ENCODE peak calls at places on chromosomes 3 and 15, in four cellular contexts. T, B, F and R are unnamed samples.

GRCh38 chr3:64222501-64222900 is 2.8 kb downstream of the PRICKLE2 start:
- DNase-seq in F (no peak), T (no peak), B (no peak), R (no peak)

GRCh38 chr3:143188881-143189280 is 69.3 kb downstream of the CHST2 start:
- DNase-seq in F (no peak), B (no peak), T (no peak), R (no peak)

GRCh38 chr15:63950911-63951481 is 95.3 kb downstream of the DAPK2 start:
- DNase-seq in B (no peak), T (no peak), F (no peak), R (no peak)

GRCh38 chr3:36196058-36196457 is 184.2 kb upstream of the STAC start:
- DNase-seq in B (no peak), F (no peak), T (no peak), R (no peak)

GRCh38 chr15:91783001-91783400 is 70.5 kb upstream of the SLCO3A1 start:
- DNase-seq in F (no peak), B (no peak), T (no peak), R (no peak)

GRCh38 chr3:99429501-99429900 is 208.9 kb upstream of the COL8A1 start:
- DNase-seq in B (no peak), F (no peak), T (no peak), R (no peak)

GRCh38 chr15:38714309-38715072 is 149.9 kb upstream of the RASGRP1 start:
- DNase-seq in B (no peak), F (no peak), T (no peak), R (no peak)

GRCh38 chr3:127799476-127800222 is 22.7 kb downstream of the MGLL start:
- DNase-seq in B (no peak), F (no peak), T (no peak), R (no peak)

GRCh38 chr3:104190681-104191080 is 1176.0 kb upstream of the ALCAM start:
- DNase-seq in T (no peak), B (no peak), F (no peak), R (no peak)

GRCh38 chr3:20013396-20013795 is 1.3 kb upstream of the PP2D1 start:
- DNase-seq in B (no peak), F (no peak), T (no peak), R (no peak)

GRCh38 chr15:89367485-89368451 is 33.1 kb upstream of the POLG start:
- DNase-seq in B (no peak), T (peak), F (no peak), R (no peak)

GRCh38 chr3:44342191-44342790 is 3.7 kb downstream of the TCAIM start:
- DNase-seq in T (no peak), B (no peak), F (no peak), R (no peak)

GRCh38 chr3:24088782-24089181 is 143.7 kb downstream of the NR1D2 start:
- DNase-seq in B (peak), F (no peak), T (no peak), R (no peak)

GRCh38 chr3:194255252-194256039 is 95.7 kb downstream of the CPN2 start:
- DNase-seq in B (peak), T (peak), F (peak), R (no peak)

GRCh38 chr3:195043612-195044144 is 227.3 kb downstream of the XXYLT1 start:
- DNase-seq in B (no peak), F (no peak), T (no peak), R (no peak)

GRCh38 chr3:53195602-53196574 is 34.9 kb downstream of the PRKCD start:
- DNase-seq in T (peak), F (no peak), B (no peak), R (peak)

GRCh38 chr15:63156708-63157065 is 590 bp downstream of the RPS27L start:
- DNase-seq in B (peak), T (no peak), F (no peak), R (no peak)

GRCh38 chr3:50355829-50356552 is 3.3 kb downstream of the TMEM115 start:
- DNase-seq in T (peak), B (no peak), F (no peak), R (no peak)

GRCh38 chr3:109973733-109974132 is 636.4 kb upstream of the DPPA4 start:
- DNase-seq in B (no peak), T (no peak), F (no peak), R (no peak)

GRCh38 chr3:147793841-147794240 is 384.7 kb downstream of the ZIC1 start:
- DNase-seq in T (no peak), B (no peak), F (no peak), R (no peak)

GRCh38 chr3:115040673-115041286 is 106.3 kb downstream of the ZBTB20 start:
- DNase-seq in T (no peak), B (peak), F (peak), R (peak)

GRCh38 chr3:10189557-10190374 is 25.0 kb downstream of the IRAK2 start:
- DNase-seq in F (peak), T (no peak), B (no peak), R (no peak)

GRCh38 chr3:115399751-115400150 is 223.6 kb upstream of the GAP43 start:
- DNase-seq in F (no peak), B (no peak), T (no peak), R (peak)

GRCh38 chr15:23853291-23853690 is 166.2 kb upstream of the NDN start:
- DNase-seq in B (no peak), T (no peak), F (no peak), R (no peak)

GRCh38 chr3:141738636-141739363 is 702 bp downstream of the RNF7 start:
- DNase-seq in F (no peak), B (no peak), T (no peak), R (no peak)

GRCh38 chr15:70412717-70413266 is 315.1 kb upstream of the TLE3 start:
- DNase-seq in F (no peak), T (no peak), B (no peak), R (no peak)

GRCh38 chr3:64078966-64079365 is 55.7 kb upstream of the PSMD6 start:
- DNase-seq in F (no peak), T (no peak), B (no peak), R (no peak)

GRCh38 chr15:84810073-84810840 is 6.9 kb upstream of the ALPK3 start:
- DNase-seq in T (no peak), F (no peak), B (no peak), R (no peak)

GRCh38 chr3:157487339-157487738 is 15.9 kb downstream of the VEPH1 start:
- DNase-seq in T (no peak), F (no peak), B (no peak), R (no peak)

GRCh38 chr15:79294075-79294474 is 11.6 kb downstream of the ANKRD34C start:
- DNase-seq in F (no peak), T (no peak), B (no peak), R (no peak)
- TF ChIP-seq YY1 in F (no peak), T (no peak), B (no peak), R (no peak)

DNA sequence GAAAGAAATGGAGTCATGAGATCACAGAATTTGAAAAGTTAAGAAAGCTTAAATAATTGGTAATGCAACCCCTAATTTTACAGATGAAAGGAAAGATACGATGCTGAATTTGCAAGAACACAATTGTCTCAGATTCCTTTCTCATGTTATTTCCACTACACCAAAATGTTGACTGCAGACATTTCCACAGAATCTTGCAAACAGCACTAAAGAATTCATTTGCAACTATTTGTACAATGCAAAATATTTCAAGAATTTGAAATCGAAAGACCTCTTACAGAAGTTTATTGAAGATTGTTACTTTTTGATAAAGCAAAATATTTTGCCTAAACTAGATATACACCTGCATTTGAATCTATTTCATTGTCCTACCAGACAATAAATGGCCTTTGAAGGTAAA is 194.1 kb upstream of the KCNMB2 start:
- DNase-seq in T (no peak), F (no peak), B (no peak), R (no peak)
- TF ChIP-seq SUZ12 in T (no peak), F (no peak), B (no peak), R (no peak)

DNA sequence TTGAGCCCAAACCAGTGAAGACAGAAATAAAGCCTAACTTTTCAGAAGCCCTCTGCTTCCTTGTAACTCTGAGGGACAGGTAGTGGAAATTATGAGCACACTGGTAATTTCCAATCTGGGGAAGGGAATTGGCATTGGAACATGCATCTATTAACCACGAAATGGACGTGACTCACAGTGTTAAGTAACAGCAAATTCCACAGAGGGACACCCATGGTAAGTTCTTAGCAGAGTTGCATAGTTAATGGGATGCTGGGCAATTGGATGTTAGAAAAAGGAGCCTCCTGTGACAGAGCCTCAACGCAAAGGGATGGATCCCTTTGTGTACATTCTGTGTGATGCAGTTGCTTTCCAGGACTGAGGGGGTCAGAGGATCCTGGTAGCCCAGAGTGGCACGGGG is 168.6 kb downstream of the SEMA6D start:
- DNase-seq in B (no peak), F (no peak), T (no peak), R (no peak)
- TF ChIP-seq YY1 in B (no peak), F (no peak), T (no peak), R (no peak)

GRCh38 chr3:124602986-124603627 is 127.1 kb upstream of the UMPS start:
- DNase-seq in B (no peak), F (no peak), T (no peak), R (no peak)

GRCh38 chr3:124599147-124599765 is 131.0 kb upstream of the UMPS start:
- DNase-seq in T (no peak), F (no peak), B (no peak), R (no peak)

GRCh38 chr3:124601189-124601588 is 129.1 kb upstream of the UMPS start:
- DNase-seq in T (no peak), F (no peak), B (no peak), R (no peak)

GRCh38 chr3:124599779-124600693 is 130.2 kb upstream of the UMPS start:
- DNase-seq in B (peak), T (no peak), F (no peak), R (no peak)

GRCh38 chr3:124600765-124601164 is 129.5 kb upstream of the UMPS start:
- DNase-seq in F (no peak), T (no peak), B (no peak), R (no peak)
- TF ChIP-seq SUZ12 in F (no peak), T (no peak), B (no peak), R (no peak)

GRCh38 chr15:67839358-67839928 is 402 bp downstream of the RNU6-1 start:
- DNase-seq in F (no peak), B (peak), T (no peak), R (no peak)
- TF ChIP-seq YY1 in F (no peak), B (no peak), T (no peak), R (no peak)